ENCODE peak calls at places on chromosomes 5 and 9, in five cellular contexts. A is mucosa of gallbladder, O is NCI-H510A, C is B cell, D is brain microvascular endothelial cell. Z is an unnamed sample.

GRCh38 chr5:171521219-171521633 is 101.8 kb downstream of the FGF18 start:
- DNase-seq in D (peak; percentile 84), C (no peak), O (no peak), A (peak; percentile 31), Z (peak; percentile 33)

GRCh38 chr9:136228107-136228875 is 17.3 kb downstream of the QSOX2 start:
- DNase-seq in O (no peak), A (no peak), C (no peak), D (peak; percentile 75), Z (peak; percentile 53)

GRCh38 chr5:89236900-89237299 is 353.9 kb upstream of the MEF2C start:
- DNase-seq in O (no peak), A (no peak), C (no peak), D (no peak), Z (no peak)

GRCh38 chr5:64972591-64972990 is 203.9 kb downstream of the CWC27 start:
- DNase-seq in D (peak; percentile 6), A (no peak), C (no peak), O (no peak), Z (no peak)

GRCh38 chr5:136016945-136017530 is 11.8 kb upstream of the TGFBI start:
- DNase-seq in D (peak; percentile 79), O (no peak), A (no peak), C (no peak), Z (peak; percentile 87)

GRCh38 chr5:156971848-156972525 is 9.0 kb upstream of the TIMD4 start:
- DNase-seq in D (no peak), A (no peak), O (no peak), C (no peak), Z (no peak)

GRCh38 chr5:8813180-8813579 is 732.7 kb downstream of the SEMA5A start:
- DNase-seq in O (no peak), C (no peak), D (no peak), A (no peak), Z (no peak)

GRCh38 chr9:135990468-135991429 is 29.6 kb upstream of the UBAC1 start:
- DNase-seq in A (no peak), D (no peak), C (peak; percentile 84), O (peak; percentile 27), Z (peak; percentile 25)

GRCh38 chr9:84751921-84752320 is 82.4 kb downstream of the NTRK2 start:
- DNase-seq in O (no peak), C (no peak), A (no peak), D (no peak), Z (no peak)

GRCh38 chr5:154505567-154505966 is 27.5 kb upstream of the HAND1 start:
- DNase-seq in O (no peak), A (no peak), D (no peak), C (no peak), Z (no peak)

GRCh38 chr9:93129286-93129685 is 4.8 kb downstream of the NINJ1 start:
- DNase-seq in O (no peak), D (no peak), C (no peak), A (no peak), Z (no peak)

GRCh38 chr9:137276757-137277328 is 683 bp upstream of the TOR4A start:
- DNase-seq in A (peak; percentile 62), D (no peak), O (no peak), C (no peak), Z (peak; percentile 70)

GRCh38 chr5:79503794-79504495 is 10.0 kb downstream of the HOMER1 start:
- DNase-seq in C (no peak), D (no peak), O (no peak), A (no peak), Z (no peak)

GRCh38 chr9:32725066-32725860 is 58.1 kb upstream of the TMEM215 start:
- DNase-seq in A (no peak), D (no peak), O (no peak), C (no peak), Z (no peak)

GRCh38 chr9:12628546-12628945 is 64.6 kb upstream of the TYRP1 start:
- DNase-seq in D (no peak), C (no peak), A (no peak), O (no peak), Z (no peak)

GRCh38 chr5:113202904-113203716 is 226.5 kb downstream of the DCP2 start:
- DNase-seq in A (peak; percentile 75), D (peak; percentile 94), O (no peak), C (no peak), Z (peak; percentile 91)

GRCh38 chr9:137339606-137340462 is 37.8 kb upstream of the NRARP start:
- DNase-seq in C (no peak), A (no peak), O (no peak), D (peak; percentile 21), Z (no peak)

GRCh38 chr9:100573655-100574260 is 4.1 kb upstream of the CAVIN4 start:
- DNase-seq in A (no peak), D (no peak), C (no peak), O (no peak), Z (no peak)

GRCh38 chr5:39948867-39949468 is 524.2 kb upstream of the DAB2 start:
- DNase-seq in C (peak; percentile 77), D (peak; percentile 71), O (peak; percentile 3), A (peak; percentile 69), Z (peak; percentile 64)

GRCh38 chr9:109781086-109781485 is 1.1 kb downstream of the PALM2AKAP2 start:
- DNase-seq in O (no peak), C (no peak), A (no peak), D (no peak), Z (no peak)

GRCh38 chr5:176553260-176554085 is 4.3 kb downstream of the CDHR2 start:
- DNase-seq in C (no peak), A (peak; percentile 56), O (no peak), D (no peak), Z (peak; percentile 56)

GRCh38 chr5:31688515-31689092 is 49.7 kb downstream of the PDZD2 start:
- DNase-seq in D (no peak), C (no peak), O (no peak), A (no peak), Z (no peak)

GRCh38 chr5:69432412-69433206 is 17.7 kb downstream of the MARVELD2 start:
- DNase-seq in A (no peak), D (no peak), C (no peak), O (no peak), Z (no peak)

GRCh38 chr5:11719888-11720481 is 184.3 kb downstream of the CTNND2 start:
- DNase-seq in D (peak; percentile 4), C (peak; percentile 1), O (no peak), A (peak; percentile 69), Z (peak; percentile 73)

GRCh38 chr5:128782446-128782845 is 182.8 kb upstream of the SLC27A6 start:
- DNase-seq in D (peak; percentile 90), O (no peak), C (no peak), A (peak; percentile 76), Z (peak; percentile 85)

GRCh38 chr5:175778951-175779475 is 92.4 kb upstream of the CPLX2 start:
- DNase-seq in D (peak; percentile 7), O (no peak), A (no peak), C (no peak), Z (no peak)

GRCh38 chr9:100229136-100229535 is 123.6 kb downstream of the TEX10 start:
- DNase-seq in O (no peak), C (no peak), A (no peak), D (no peak), Z (no peak)

GRCh38 chr5:44691811-44692210 is 116.9 kb upstream of the MRPS30 start:
- DNase-seq in A (no peak), O (no peak), C (no peak), D (no peak), Z (peak; percentile 13)

GRCh38 chr5:79774171-79774854 is 84.7 kb downstream of the CMYA5 start:
- DNase-seq in D (no peak), O (no peak), C (no peak), A (no peak), Z (peak; percentile 75)

GRCh38 chr5:39459091-39459490 is 34.3 kb upstream of the DAB2 start:
- DNase-seq in D (no peak), C (no peak), O (no peak), A (no peak), Z (no peak)

GRCh38 chr5:153623906-153624765 is 133.7 kb downstream of the GRIA1 start:
- DNase-seq in D (peak; percentile 40), A (no peak), C (no peak), O (no peak), Z (no peak)

GRCh38 chr5:145776886-145777285 is 58.3 kb downstream of the PRELID2 start:
- DNase-seq in D (peak; percentile 42), A (no peak), C (no peak), O (no peak), Z (no peak)

GRCh38 chr9:5630038-5630507 is 1.2 kb downstream of the RIC1 start:
- DNase-seq in O (no peak), C (peak; percentile 17), A (no peak), D (peak; percentile 28), Z (no peak)

GRCh38 chr9:135050072-135050990 is 37.1 kb upstream of the OLFM1 start:
- DNase-seq in A (no peak), C (no peak), D (no peak), O (no peak), Z (no peak)

Z was measured in Calu3.